ENCODE peak calls at places on chromosomes 5 and 9, in ten cellular contexts. One of them, this sample, is unnamed.

GRCh38 chr5:51388488-51389325 is 5.5 kb downstream of the ISL1 start:
- DNase-seq in activated naive CD4-positive, alpha-beta T cell: no peak
- DNase-seq in activated T-cell treated with anti-CD3 and anti-CD28 coated beads, Interleukin-2, amount 50 U/mL, for 72 hours: no peak
- DNase-seq in GM18507: no peak
- DNase-seq in RWPE1: no peak
- DNase-seq in LoVo: no peak
- DNase-seq in stimulated activated naive CD4-positive, alpha-beta T cell: no peak
- DNase-seq in colonic mucosa: no peak
- DNase-seq in iris pigment epithelial cell: no peak
- DNase-seq in hypothalamus: no peak
- DNase-seq in this sample: no peak

GRCh38 chr5:151357792-151358191 is 10.4 kb upstream of the SLC36A2 start:
- DNase-seq in activated naive CD4-positive, alpha-beta T cell: no peak
- DNase-seq in activated T-cell treated with anti-CD3 and anti-CD28 coated beads, Interleukin-2, amount 50 U/mL, for 72 hours: no peak
- DNase-seq in GM18507: no peak
- DNase-seq in RWPE1: no peak
- DNase-seq in LoVo: no peak
- DNase-seq in stimulated activated naive CD4-positive, alpha-beta T cell: no peak
- DNase-seq in colonic mucosa: no peak
- DNase-seq in iris pigment epithelial cell: peak; percentile 38
- DNase-seq in hypothalamus: no peak
- DNase-seq in this sample: no peak

GRCh38 chr5:106940301-106940846 is 730.4 kb downstream of the EFNA5 start:
- DNase-seq in activated naive CD4-positive, alpha-beta T cell: no peak
- DNase-seq in activated T-cell treated with anti-CD3 and anti-CD28 coated beads, Interleukin-2, amount 50 U/mL, for 72 hours: no peak
- DNase-seq in GM18507: no peak
- DNase-seq in RWPE1: no peak
- DNase-seq in LoVo: no peak
- DNase-seq in stimulated activated naive CD4-positive, alpha-beta T cell: no peak
- DNase-seq in colonic mucosa: no peak
- DNase-seq in iris pigment epithelial cell: no peak
- DNase-seq in hypothalamus: no peak
- DNase-seq in this sample: no peak

GRCh38 chr5:126355940-126356339 is 67.3 kb upstream of the GRAMD2B start:
- DNase-seq in activated naive CD4-positive, alpha-beta T cell: no peak
- DNase-seq in activated T-cell treated with anti-CD3 and anti-CD28 coated beads, Interleukin-2, amount 50 U/mL, for 72 hours: no peak
- DNase-seq in GM18507: no peak
- DNase-seq in RWPE1: no peak
- DNase-seq in LoVo: no peak
- DNase-seq in stimulated activated naive CD4-positive, alpha-beta T cell: no peak
- DNase-seq in colonic mucosa: no peak
- DNase-seq in iris pigment epithelial cell: no peak
- DNase-seq in hypothalamus: no peak
- DNase-seq in this sample: no peak

GRCh38 chr9:90092512-90092911 is 487.7 kb downstream of the GADD45G start:
- DNase-seq in activated naive CD4-positive, alpha-beta T cell: no peak
- DNase-seq in activated T-cell treated with anti-CD3 and anti-CD28 coated beads, Interleukin-2, amount 50 U/mL, for 72 hours: no peak
- DNase-seq in GM18507: no peak
- DNase-seq in RWPE1: no peak
- DNase-seq in LoVo: no peak
- DNase-seq in stimulated activated naive CD4-positive, alpha-beta T cell: no peak
- DNase-seq in colonic mucosa: no peak
- DNase-seq in iris pigment epithelial cell: no peak
- DNase-seq in hypothalamus: no peak
- DNase-seq in this sample: no peak

GRCh38 chr9:72322678-72323077 is 42.3 kb downstream of the ZFAND5 start:
- DNase-seq in activated naive CD4-positive, alpha-beta T cell: no peak
- DNase-seq in activated T-cell treated with anti-CD3 and anti-CD28 coated beads, Interleukin-2, amount 50 U/mL, for 72 hours: no peak
- DNase-seq in GM18507: no peak
- DNase-seq in RWPE1: no peak
- DNase-seq in LoVo: no peak
- DNase-seq in stimulated activated naive CD4-positive, alpha-beta T cell: no peak
- DNase-seq in colonic mucosa: no peak
- DNase-seq in iris pigment epithelial cell: no peak
- DNase-seq in hypothalamus: no peak
- DNase-seq in this sample: no peak

GRCh38 chr5:93017854-93018253 is 563.2 kb downstream of the NR2F1-AS1 start:
- DNase-seq in activated naive CD4-positive, alpha-beta T cell: no peak
- DNase-seq in activated T-cell treated with anti-CD3 and anti-CD28 coated beads, Interleukin-2, amount 50 U/mL, for 72 hours: no peak
- DNase-seq in GM18507: no peak
- DNase-seq in RWPE1: peak; percentile 71
- DNase-seq in LoVo: no peak
- DNase-seq in stimulated activated naive CD4-positive, alpha-beta T cell: no peak
- DNase-seq in colonic mucosa: no peak
- DNase-seq in iris pigment epithelial cell: peak; percentile 79
- DNase-seq in hypothalamus: no peak
- DNase-seq in this sample: peak; percentile 25

GRCh38 chr5:102313907-102314306 is 17.8 kb upstream of the SLCO4C1 start:
- DNase-seq in activated naive CD4-positive, alpha-beta T cell: no peak
- DNase-seq in activated T-cell treated with anti-CD3 and anti-CD28 coated beads, Interleukin-2, amount 50 U/mL, for 72 hours: no peak
- DNase-seq in GM18507: no peak
- DNase-seq in RWPE1: no peak
- DNase-seq in LoVo: no peak
- DNase-seq in stimulated activated naive CD4-positive, alpha-beta T cell: no peak
- DNase-seq in colonic mucosa: no peak
- DNase-seq in iris pigment epithelial cell: no peak
- DNase-seq in hypothalamus: no peak
- DNase-seq in this sample: no peak

GRCh38 chr5:1209896-1210776 is 8.7 kb downstream of the SLC6A19 start:
- DNase-seq in activated naive CD4-positive, alpha-beta T cell: no peak
- DNase-seq in activated T-cell treated with anti-CD3 and anti-CD28 coated beads, Interleukin-2, amount 50 U/mL, for 72 hours: no peak
- DNase-seq in GM18507: no peak
- DNase-seq in RWPE1: no peak
- DNase-seq in LoVo: no peak
- DNase-seq in stimulated activated naive CD4-positive, alpha-beta T cell: no peak
- DNase-seq in colonic mucosa: no peak
- DNase-seq in iris pigment epithelial cell: no peak
- DNase-seq in hypothalamus: no peak
- DNase-seq in this sample: no peak

GRCh38 chr5:81450940-81451339 is 57.0 kb upstream of the ACOT12 start:
- DNase-seq in activated naive CD4-positive, alpha-beta T cell: no peak
- DNase-seq in activated T-cell treated with anti-CD3 and anti-CD28 coated beads, Interleukin-2, amount 50 U/mL, for 72 hours: no peak
- DNase-seq in GM18507: no peak
- DNase-seq in RWPE1: peak; percentile 42
- DNase-seq in LoVo: no peak
- DNase-seq in stimulated activated naive CD4-positive, alpha-beta T cell: no peak
- DNase-seq in colonic mucosa: no peak
- DNase-seq in iris pigment epithelial cell: peak; percentile 11
- DNase-seq in hypothalamus: no peak
- DNase-seq in this sample: peak; percentile 72

GRCh38 chr9:137417161-137418021 is 5.6 kb downstream of the EXD3 start:
- DNase-seq in activated naive CD4-positive, alpha-beta T cell: no peak
- DNase-seq in activated T-cell treated with anti-CD3 and anti-CD28 coated beads, Interleukin-2, amount 50 U/mL, for 72 hours: peak; percentile 41
- DNase-seq in GM18507: no peak
- DNase-seq in RWPE1: no peak
- DNase-seq in LoVo: no peak
- DNase-seq in stimulated activated naive CD4-positive, alpha-beta T cell: no peak
- DNase-seq in colonic mucosa: no peak
- DNase-seq in iris pigment epithelial cell: no peak
- DNase-seq in hypothalamus: no peak
- DNase-seq in this sample: no peak

GRCh38 chr5:33936004-33936380 is 194 bp upstream of the RXFP3 start:
- DNase-seq in activated naive CD4-positive, alpha-beta T cell: no peak
- DNase-seq in activated T-cell treated with anti-CD3 and anti-CD28 coated beads, Interleukin-2, amount 50 U/mL, for 72 hours: peak; percentile 61
- DNase-seq in GM18507: peak; percentile 36
- DNase-seq in RWPE1: peak; percentile 14
- DNase-seq in LoVo: no peak
- DNase-seq in stimulated activated naive CD4-positive, alpha-beta T cell: peak; percentile 3
- DNase-seq in colonic mucosa: peak; percentile 31
- DNase-seq in iris pigment epithelial cell: peak; percentile 68
- DNase-seq in hypothalamus: peak; percentile 1
- DNase-seq in this sample: peak; percentile 66

GRCh38 chr9:109321727-109322126 is 868 bp upstream of the EPB41L4B start:
- DNase-seq in activated naive CD4-positive, alpha-beta T cell: no peak
- DNase-seq in activated T-cell treated with anti-CD3 and anti-CD28 coated beads, Interleukin-2, amount 50 U/mL, for 72 hours: no peak
- DNase-seq in GM18507: no peak
- DNase-seq in RWPE1: no peak
- DNase-seq in LoVo: no peak
- DNase-seq in stimulated activated naive CD4-positive, alpha-beta T cell: no peak
- DNase-seq in colonic mucosa: no peak
- DNase-seq in iris pigment epithelial cell: no peak
- DNase-seq in hypothalamus: no peak
- DNase-seq in this sample: no peak

GRCh38 chr5:111602817-111603445 is 90.6 kb upstream of the STARD4 start:
- DNase-seq in activated naive CD4-positive, alpha-beta T cell: no peak
- DNase-seq in activated T-cell treated with anti-CD3 and anti-CD28 coated beads, Interleukin-2, amount 50 U/mL, for 72 hours: no peak
- DNase-seq in GM18507: no peak
- DNase-seq in RWPE1: no peak
- DNase-seq in LoVo: no peak
- DNase-seq in stimulated activated naive CD4-positive, alpha-beta T cell: no peak
- DNase-seq in colonic mucosa: no peak
- DNase-seq in iris pigment epithelial cell: no peak
- DNase-seq in hypothalamus: no peak
- DNase-seq in this sample: no peak

GRCh38 chr9:115651456-115651855 is 502.1 kb upstream of the PAPPA start:
- DNase-seq in activated naive CD4-positive, alpha-beta T cell: no peak
- DNase-seq in activated T-cell treated with anti-CD3 and anti-CD28 coated beads, Interleukin-2, amount 50 U/mL, for 72 hours: no peak
- DNase-seq in GM18507: no peak
- DNase-seq in RWPE1: no peak
- DNase-seq in LoVo: no peak
- DNase-seq in stimulated activated naive CD4-positive, alpha-beta T cell: no peak
- DNase-seq in colonic mucosa: no peak
- DNase-seq in iris pigment epithelial cell: peak; percentile 57
- DNase-seq in hypothalamus: no peak
- DNase-seq in this sample: no peak

GRCh38 chr9:100449420-100449819 is 22.5 kb downstream of the MSANTD3 start:
- DNase-seq in activated naive CD4-positive, alpha-beta T cell: no peak
- DNase-seq in activated T-cell treated with anti-CD3 and anti-CD28 coated beads, Interleukin-2, amount 50 U/mL, for 72 hours: no peak
- DNase-seq in GM18507: no peak
- DNase-seq in RWPE1: no peak
- DNase-seq in LoVo: no peak
- DNase-seq in stimulated activated naive CD4-positive, alpha-beta T cell: no peak
- DNase-seq in colonic mucosa: no peak
- DNase-seq in iris pigment epithelial cell: no peak
- DNase-seq in hypothalamus: no peak
- DNase-seq in this sample: no peak

GRCh38 chr5:36660397-36661049 is 54.1 kb downstream of the SLC1A3 start:
- DNase-seq in activated naive CD4-positive, alpha-beta T cell: no peak
- DNase-seq in activated T-cell treated with anti-CD3 and anti-CD28 coated beads, Interleukin-2, amount 50 U/mL, for 72 hours: no peak
- DNase-seq in GM18507: no peak
- DNase-seq in RWPE1: no peak
- DNase-seq in LoVo: no peak
- DNase-seq in stimulated activated naive CD4-positive, alpha-beta T cell: no peak
- DNase-seq in colonic mucosa: no peak
- DNase-seq in iris pigment epithelial cell: no peak
- DNase-seq in hypothalamus: no peak
- DNase-seq in this sample: no peak

GRCh38 chr5:36060516-36060885 is 6.2 kb downstream of the UGT3A2 start:
- DNase-seq in activated naive CD4-positive, alpha-beta T cell: no peak
- DNase-seq in activated T-cell treated with anti-CD3 and anti-CD28 coated beads, Interleukin-2, amount 50 U/mL, for 72 hours: no peak
- DNase-seq in GM18507: no peak
- DNase-seq in RWPE1: no peak
- DNase-seq in LoVo: peak; percentile 41
- DNase-seq in stimulated activated naive CD4-positive, alpha-beta T cell: no peak
- DNase-seq in colonic mucosa: no peak
- DNase-seq in iris pigment epithelial cell: no peak
- DNase-seq in hypothalamus: no peak
- DNase-seq in this sample: no peak

GRCh38 chr5:138944527-138945322 is 69.6 kb upstream of the LRRTM2 start:
- DNase-seq in activated naive CD4-positive, alpha-beta T cell: no peak
- DNase-seq in activated T-cell treated with anti-CD3 and anti-CD28 coated beads, Interleukin-2, amount 50 U/mL, for 72 hours: no peak
- DNase-seq in GM18507: no peak
- DNase-seq in RWPE1: peak; percentile 27
- DNase-seq in LoVo: no peak
- DNase-seq in stimulated activated naive CD4-positive, alpha-beta T cell: no peak
- DNase-seq in colonic mucosa: no peak
- DNase-seq in iris pigment epithelial cell: peak; percentile 18
- DNase-seq in hypothalamus: no peak
- DNase-seq in this sample: no peak

GRCh38 chr9:114446036-114446435 is 58.3 kb upstream of the AKNA start:
- DNase-seq in activated naive CD4-positive, alpha-beta T cell: no peak
- DNase-seq in activated T-cell treated with anti-CD3 and anti-CD28 coated beads, Interleukin-2, amount 50 U/mL, for 72 hours: no peak
- DNase-seq in GM18507: no peak
- DNase-seq in RWPE1: peak; percentile 41
- DNase-seq in LoVo: no peak
- DNase-seq in stimulated activated naive CD4-positive, alpha-beta T cell: no peak
- DNase-seq in colonic mucosa: no peak
- DNase-seq in iris pigment epithelial cell: peak; percentile 59
- DNase-seq in hypothalamus: no peak
- DNase-seq in this sample: peak; percentile 50

GRCh38 chr5:891117-891836 is 1.3 kb downstream of the BRD9 start:
- DNase-seq in activated naive CD4-positive, alpha-beta T cell: no peak
- DNase-seq in activated T-cell treated with anti-CD3 and anti-CD28 coated beads, Interleukin-2, amount 50 U/mL, for 72 hours: no peak
- DNase-seq in GM18507: no peak
- DNase-seq in RWPE1: peak; percentile 91
- DNase-seq in LoVo: no peak
- DNase-seq in stimulated activated naive CD4-positive, alpha-beta T cell: no peak
- DNase-seq in colonic mucosa: peak; percentile 41
- DNase-seq in iris pigment epithelial cell: peak; percentile 18
- DNase-seq in hypothalamus: no peak
- DNase-seq in this sample: peak; percentile 6

GRCh38 chr5:40797273-40798011 is 732 bp downstream of the PRKAA1 start:
- DNase-seq in activated naive CD4-positive, alpha-beta T cell: peak; percentile 54
- DNase-seq in activated T-cell treated with anti-CD3 and anti-CD28 coated beads, Interleukin-2, amount 50 U/mL, for 72 hours: peak; percentile 78
- DNase-seq in GM18507: peak; percentile 11
- DNase-seq in RWPE1: peak; percentile 61
- DNase-seq in LoVo: peak; percentile 76
- DNase-seq in stimulated activated naive CD4-positive, alpha-beta T cell: peak; percentile 75
- DNase-seq in colonic mucosa: peak; percentile 86
- DNase-seq in iris pigment epithelial cell: peak; percentile 69
- DNase-seq in hypothalamus: peak; percentile 54
- DNase-seq in this sample: peak; percentile 86

GRCh38 chr9:36939214-36939613 is 94.9 kb downstream of the PAX5 start:
- DNase-seq in activated naive CD4-positive, alpha-beta T cell: no peak
- DNase-seq in activated T-cell treated with anti-CD3 and anti-CD28 coated beads, Interleukin-2, amount 50 U/mL, for 72 hours: no peak
- DNase-seq in GM18507: no peak
- DNase-seq in RWPE1: no peak
- DNase-seq in LoVo: no peak
- DNase-seq in stimulated activated naive CD4-positive, alpha-beta T cell: no peak
- DNase-seq in colonic mucosa: no peak
- DNase-seq in iris pigment epithelial cell: no peak
- DNase-seq in hypothalamus: no peak
- DNase-seq in this sample: no peak

GRCh38 chr5:51185985-51186384 is 197.3 kb upstream of the ISL1 start:
- DNase-seq in activated naive CD4-positive, alpha-beta T cell: no peak
- DNase-seq in activated T-cell treated with anti-CD3 and anti-CD28 coated beads, Interleukin-2, amount 50 U/mL, for 72 hours: no peak
- DNase-seq in GM18507: no peak
- DNase-seq in RWPE1: no peak
- DNase-seq in LoVo: no peak
- DNase-seq in stimulated activated naive CD4-positive, alpha-beta T cell: no peak
- DNase-seq in colonic mucosa: no peak
- DNase-seq in iris pigment epithelial cell: no peak
- DNase-seq in hypothalamus: no peak
- DNase-seq in this sample: no peak

GRCh38 chr5:3639175-3639574 is 43.5 kb downstream of the IRX1 start:
- DNase-seq in activated naive CD4-positive, alpha-beta T cell: no peak
- DNase-seq in activated T-cell treated with anti-CD3 and anti-CD28 coated beads, Interleukin-2, amount 50 U/mL, for 72 hours: no peak
- DNase-seq in GM18507: no peak
- DNase-seq in RWPE1: no peak
- DNase-seq in LoVo: no peak
- DNase-seq in stimulated activated naive CD4-positive, alpha-beta T cell: no peak
- DNase-seq in colonic mucosa: no peak
- DNase-seq in iris pigment epithelial cell: no peak
- DNase-seq in hypothalamus: no peak
- DNase-seq in this sample: no peak